ENCODE peak calls at places on chromosomes 13 and 19, in six cellular contexts. Q is Peyer's patch, C is GM10248, M is kidney epithelial cell, O is fibroblast of mammary gland, E is epithelial cell of esophagus. U is an unnamed sample.

GRCh38 chr19:35543280-35544109 is 1.9 kb upstream of the TMEM147 start:
- DNase-seq in M (no peak), O (no peak), E (no peak), Q (no peak), C (no peak), U (no peak)

GRCh38 chr19:1252818-1253513 is 4.6 kb downstream of the MIDN start:
- DNase-seq in O (peak; percentile 98), Q (peak; percentile 96), E (peak; percentile 96), C (no peak), M (peak; percentile 85), U (no peak)

GRCh38 chr19:39765091-39766076 is 13.3 kb upstream of the LEUTX start:
- DNase-seq in M (no peak), E (peak; percentile 45), Q (peak; percentile 77), C (no peak), O (peak; percentile 56), U (no peak)

GRCh38 chr19:19406878-19407639 is 1.6 kb downstream of the GATAD2A start:
- DNase-seq in O (peak; percentile 57), E (peak; percentile 64), C (no peak), M (no peak), Q (peak; percentile 80), U (no peak)

GRCh38 chr19:38506723-38507550 is 73.4 kb downstream of the RYR1 start:
- DNase-seq in C (peak; percentile 90), O (peak; percentile 59), Q (peak; percentile 95), E (peak; percentile 84), M (no peak), U (no peak)

GRCh38 chr19:6876790-6877189 is 10.6 kb upstream of the ADGRE1 start:
- DNase-seq in C (no peak), Q (no peak), O (no peak), M (no peak), E (no peak), U (no peak)

GRCh38 chr19:1989513-1990229 is 25.8 kb downstream of the BTBD2 start:
- DNase-seq in C (no peak), E (no peak), O (no peak), Q (no peak), M (no peak), U (no peak)

GRCh38 chr13:95800455-95800854 is 123.5 kb downstream of the DNAJC3 start:
- DNase-seq in Q (no peak), C (no peak), O (no peak), M (no peak), E (no peak), U (no peak)

GRCh38 chr19:14561832-14562351 is 10.0 kb downstream of the NDUFB7 start:
- DNase-seq in E (peak; percentile 46), M (no peak), C (peak; percentile 64), O (peak; percentile 34), Q (no peak), U (no peak)

GRCh38 chr13:107450931-107451330 is 764.4 kb downstream of the LIG4 start:
- DNase-seq in Q (no peak), M (peak; percentile 94), E (no peak), C (no peak), O (peak; percentile 79), U (no peak)

GRCh38 chr19:2244486-2244885 is 4.6 kb upstream of the AMH start:
- DNase-seq in Q (no peak), C (no peak), O (no peak), E (no peak), M (no peak), U (no peak)

GRCh38 chr19:39918183-39918651 is 16.2 kb downstream of the FCGBP start:
- DNase-seq in M (no peak), C (no peak), E (no peak), Q (no peak), O (no peak), U (no peak)

GRCh38 chr13:51148952-51149573 is 38.0 kb upstream of the C13orf42 start:
- DNase-seq in M (no peak), O (peak; percentile 60), Q (no peak), C (no peak), E (peak; percentile 50), U (no peak)

GRCh38 chr13:41520699-41521630 is 63.6 kb downstream of the RGCC start:
- DNase-seq in E (no peak), M (no peak), O (peak; percentile 21), Q (peak; percentile 41), C (no peak), U (no peak)

GRCh38 chr13:50334944-50335343 is 319.7 kb downstream of the KCNRG start:
- DNase-seq in M (no peak), O (no peak), E (no peak), Q (no peak), C (no peak), U (no peak)

GRCh38 chr13:113954046-113954841 is 19.6 kb downstream of the C13orf46 start:
- DNase-seq in Q (no peak), E (no peak), M (no peak), O (no peak), C (no peak), U (no peak)

GRCh38 chr13:110499621-110500281 is 61.8 kb downstream of the RAB20 start:
- DNase-seq in E (peak; percentile 67), M (peak; percentile 35), C (no peak), O (peak; percentile 79), Q (no peak), U (no peak)

GRCh38 chr19:34317311-34317927 is 47.6 kb upstream of the GPI start:
- DNase-seq in E (peak; percentile 60), O (peak; percentile 41), M (peak; percentile 78), Q (peak; percentile 54), C (no peak), U (no peak)

GRCh38 chr13:110485604-110486003 is 75.9 kb downstream of the RAB20 start:
- DNase-seq in Q (no peak), C (no peak), E (no peak), M (peak; percentile 43), O (no peak), U (no peak)

GRCh38 chr19:2587001-2587719 is 111.2 kb downstream of the GADD45B start:
- DNase-seq in E (no peak), C (no peak), Q (peak; percentile 31), O (no peak), M (no peak), U (no peak)

GRCh38 chr19:34402074-34402600 is 2.1 kb upstream of the PDCD2L start:
- DNase-seq in M (no peak), O (no peak), E (no peak), Q (no peak), C (no peak), U (no peak)

GRCh38 chr19:20028611-20029010 is 10.7 kb downstream of the ZNF682 start:
- DNase-seq in Q (no peak), M (no peak), O (no peak), C (no peak), E (no peak), U (no peak)

GRCh38 chr13:79423340-79423739 is 17.3 kb upstream of the RBM26 start:
- DNase-seq in E (no peak), Q (no peak), C (no peak), O (no peak), M (no peak), U (no peak)

GRCh38 chr13:20749377-20749776 is 24.4 kb downstream of the EEF1AKMT1 start:
- DNase-seq in C (no peak), M (no peak), E (no peak), O (no peak), Q (no peak), U (no peak)

GRCh38 chr19:17136026-17136425 is 60.4 kb downstream of the MYO9B start:
- DNase-seq in M (no peak), E (no peak), Q (no peak), O (no peak), C (no peak), U (no peak)

GRCh38 chr19:34960103-34960805 is 3.8 kb downstream of the ZNF792 start:
- DNase-seq in O (peak; percentile 39), E (no peak), Q (no peak), C (no peak), M (peak; percentile 34), U (no peak)

GRCh38 chr19:38561658-38562057 is 56.1 kb downstream of the MAP4K1 start:
- DNase-seq in E (no peak), O (no peak), M (no peak), Q (no peak), C (no peak), U (no peak)

DNA sequence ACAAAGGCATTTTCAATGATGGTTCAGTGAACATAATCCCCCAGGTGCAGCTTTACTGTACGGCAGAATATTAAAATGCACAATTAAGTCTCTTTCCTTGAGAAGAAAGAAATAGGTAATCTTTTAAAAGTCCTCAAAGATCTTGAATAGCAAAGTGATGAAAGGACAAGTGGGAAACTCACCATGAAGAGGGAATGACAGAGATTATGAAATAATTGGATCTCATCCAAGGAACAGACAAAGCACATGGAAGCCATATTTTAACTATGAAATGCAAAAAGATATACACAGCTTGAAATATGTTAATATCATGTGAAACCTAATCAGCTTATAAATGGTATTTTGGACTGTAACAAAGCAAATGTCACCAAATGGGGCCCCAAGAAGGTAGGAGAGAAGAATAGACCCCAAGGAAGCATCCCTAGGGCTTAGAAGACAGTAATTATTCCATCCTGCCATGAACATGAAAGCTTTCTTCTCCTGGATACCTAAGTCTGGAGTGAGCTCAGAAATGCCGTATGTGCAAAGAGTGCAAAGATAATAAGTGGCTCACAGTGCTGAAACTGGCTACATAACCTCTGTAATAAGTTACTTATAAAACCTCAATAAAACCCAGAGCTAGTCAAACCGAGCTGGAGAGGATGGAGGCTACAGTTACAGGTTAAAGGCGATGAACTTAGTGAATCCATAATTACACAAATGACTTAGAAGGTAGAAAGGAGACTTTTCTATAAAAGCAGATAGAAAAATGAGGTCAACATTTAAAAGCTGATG is 34.6 kb downstream of the DCLK1 start:
- DNase-seq in M (peak; percentile 53), C (no peak), O (peak; percentile 75), E (peak; percentile 32), Q (no peak), U (no peak)
- TF ChIP-seq CTCF in M (no peak), C (no peak), O (no peak), E (no peak), Q (no peak), U (no peak)

DNA sequence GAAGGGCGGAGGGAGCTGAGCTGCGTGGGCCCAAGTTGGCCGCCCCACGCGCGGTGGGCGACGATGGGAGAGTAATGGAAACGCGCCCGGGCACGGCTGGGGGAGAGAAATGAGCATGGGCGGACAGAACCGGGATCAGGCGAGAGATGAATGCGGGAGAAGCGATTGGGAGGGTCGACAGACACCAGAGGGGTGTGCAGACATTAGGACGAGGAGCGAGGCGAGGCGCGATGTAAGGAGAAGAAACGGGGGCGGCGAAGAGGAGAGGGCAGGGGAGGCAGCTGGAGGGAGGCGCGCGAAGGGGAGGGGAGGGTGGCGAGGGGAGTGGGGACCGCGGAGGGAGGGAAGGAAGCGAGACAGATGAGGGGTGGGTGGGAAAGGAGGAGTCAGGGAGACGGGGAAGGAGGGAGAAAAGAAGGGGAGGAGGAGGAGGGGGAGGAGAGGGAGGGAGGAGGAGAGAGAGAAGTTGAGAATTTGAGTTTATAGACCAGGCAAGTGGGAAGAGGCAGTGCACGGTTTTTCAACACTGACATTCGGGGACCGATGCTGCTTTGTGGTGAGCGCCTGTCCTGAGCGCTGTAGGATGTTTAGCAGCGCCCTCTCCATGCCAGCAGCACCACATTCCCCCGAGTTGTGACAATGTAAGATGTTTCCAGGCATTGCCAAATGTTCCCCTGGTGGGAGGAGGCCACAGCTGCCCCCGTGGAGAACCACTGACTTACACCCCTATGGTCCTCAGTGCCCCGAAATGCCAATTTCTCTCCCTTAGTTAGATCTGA is at the start of gene SHISA7:
- DNase-seq in Q (no peak), M (no peak), O (no peak), C (no peak), E (no peak), U (no peak)
- TF ChIP-seq CTCF in Q (no peak), M (no peak), O (no peak), C (no peak), E (no peak), U (no peak)

GRCh38 chr13:61148691-61149332 is 266.8 kb downstream of the PCDH20 start:
- DNase-seq in E (no peak), M (no peak), Q (no peak), O (no peak), C (no peak), U (no peak)
- TF ChIP-seq CTCF in E (no peak), M (no peak), Q (no peak), O (no peak), C (no peak), U (no peak)

GRCh38 chr13:75365724-75366173 is 116.2 kb downstream of the TBC1D4 start:
- DNase-seq in O (peak; percentile 83), E (peak; percentile 90), C (peak; percentile 52), M (peak; percentile 75), Q (no peak), U (no peak)
- TF ChIP-seq CTCF in O (peak; percentile 19), E (no peak), C (no peak), M (peak; percentile 15), Q (no peak), U (no peak)

U was measured in D721Med.